ENCODE peak calls at places on chromosomes 5 and 9, in nine cellular contexts. C is neuronal stem cell, B is mammary epithelial cell, O is GM23338, T is HepG2, W is K562, Y is GM23248, L is IMR-90, P is Karpas-422. I is an unnamed sample.

GRCh38 chr9:128275198-128276007 is at the start of gene GOLGA2:
- DNase-seq in B (no peak), T (peak), Y (peak), O (peak), C (peak), W (peak), L (peak), P (peak), I (peak)

GRCh38 chr9:126532019-126532462 is 81.7 kb upstream of the LMX1B start:
- DNase-seq in P (no peak), B (no peak), L (no peak), O (no peak), C (no peak), W (no peak), T (no peak), Y (no peak), I (no peak)

GRCh38 chr9:79346350-79347020 is 225.3 kb upstream of the TLE4 start:
- DNase-seq in L (peak), T (no peak), W (no peak), O (no peak), P (no peak), C (no peak), B (no peak), Y (peak), I (no peak)

GRCh38 chr5:152560508-152561137 is 155.5 kb upstream of the NMUR2 start:
- DNase-seq in P (peak), Y (peak), O (peak), W (peak), L (peak), C (peak), T (peak), B (peak), I (peak)

GRCh38 chr5:67095346-67095871 is 101.2 kb downstream of the CD180 start:
- DNase-seq in W (no peak), Y (peak), B (peak), T (peak), L (peak), C (no peak), P (no peak), O (peak), I (peak)

GRCh38 chr5:122839731-122840130 is 5.7 kb upstream of the SNX24 start:
- DNase-seq in O (no peak), B (no peak), T (no peak), L (peak), C (no peak), Y (no peak), P (no peak), W (no peak), I (no peak)

GRCh38 chr5:148687427-148687826 is 33.1 kb upstream of the HTR4 start:
- DNase-seq in C (no peak), P (peak), T (peak), W (peak), Y (peak), L (peak), B (peak), O (peak), I (peak)

GRCh38 chr5:172051643-172052362 is 45.4 kb upstream of the FBXW11 start:
- DNase-seq in T (no peak), O (no peak), C (no peak), B (no peak), L (no peak), P (no peak), W (no peak), Y (peak), I (no peak)

GRCh38 chr9:95981741-95982390 is 106.4 kb downstream of the ERCC6L2 start:
- DNase-seq in P (no peak), C (peak), B (no peak), O (no peak), T (no peak), Y (no peak), W (no peak), L (no peak), I (no peak)

GRCh38 chr9:80561526-80561925 is 989.8 kb downstream of the TLE4 start:
- DNase-seq in C (no peak), L (no peak), W (no peak), T (no peak), P (no peak), Y (no peak), O (no peak), B (peak), I (no peak)

GRCh38 chr5:173866249-173867172 is 21.6 kb upstream of the CPEB4 start:
- DNase-seq in P (no peak), C (no peak), W (peak), B (no peak), O (peak), Y (no peak), T (no peak), L (no peak), I (no peak)

GRCh38 chr9:114033397-114034103 is 44.5 kb downstream of the AMBP start:
- DNase-seq in Y (no peak), B (no peak), L (no peak), P (peak), T (peak), O (peak), W (peak), C (peak), I (peak)

GRCh38 chr9:132210472-132211145 is 48.8 kb downstream of the NTNG2 start:
- DNase-seq in C (no peak), L (peak), O (no peak), T (no peak), B (peak), P (no peak), W (no peak), Y (peak), I (no peak)

GRCh38 chr5:149423287-149424268 is 44.5 kb upstream of the IL17B start:
- DNase-seq in C (no peak), T (peak), P (no peak), B (no peak), Y (no peak), W (no peak), L (peak), O (no peak), I (peak)

GRCh38 chr9:98867434-98868168 is 60.1 kb downstream of the GALNT12 start:
- DNase-seq in W (peak), Y (peak), L (peak), O (no peak), B (no peak), T (no peak), P (peak), C (no peak), I (peak)

GRCh38 chr5:14659821-14660607 is 4.5 kb upstream of the OTULIN start:
- DNase-seq in L (peak), P (no peak), O (no peak), T (no peak), Y (peak), W (no peak), C (no peak), B (peak), I (no peak)

GRCh38 chr9:136118061-136118366 is 661 bp downstream of the TMEM250 start:
- DNase-seq in C (no peak), L (no peak), T (no peak), O (peak), W (no peak), Y (no peak), B (no peak), P (no peak), I (no peak)

GRCh38 chr5:154198611-154199230 is 8.2 kb downstream of the GALNT10 start:
- DNase-seq in T (peak), W (no peak), O (peak), C (no peak), B (peak), P (no peak), L (peak), Y (peak), I (no peak)

GRCh38 chr9:70525553-70525952 is 111.1 kb upstream of the KLF9 start:
- DNase-seq in L (peak), Y (peak), C (no peak), B (peak), W (no peak), P (no peak), O (no peak), T (no peak), I (no peak)

GRCh38 chr9:17332129-17332528 is 197.3 kb downstream of the CNTLN start:
- DNase-seq in T (no peak), C (no peak), W (no peak), Y (no peak), P (no peak), B (no peak), O (no peak), L (no peak), I (no peak)

GRCh38 chr5:116621599-116621998 is 47.0 kb upstream of the SEMA6A start:
- DNase-seq in W (no peak), T (no peak), B (no peak), O (peak), L (no peak), Y (no peak), C (no peak), P (no peak), I (no peak)

GRCh38 chr9:86239053-86239770 is 20.2 kb downstream of the C9orf153 start:
- DNase-seq in L (no peak), W (no peak), P (no peak), T (no peak), C (no peak), Y (peak), B (no peak), O (no peak), I (no peak)

GRCh38 chr9:86246752-86247161 is 12.7 kb downstream of the C9orf153 start:
- DNase-seq in O (peak), B (no peak), L (no peak), Y (no peak), P (peak), W (no peak), T (peak), C (no peak), I (no peak)

GRCh38 chr9:86241216-86241615 is 18.2 kb downstream of the C9orf153 start:
- DNase-seq in Y (no peak), W (no peak), C (no peak), L (peak), B (peak), P (no peak), T (no peak), O (no peak), I (no peak)

GRCh38 chr9:86242012-86242411 is 17.4 kb downstream of the C9orf153 start:
- DNase-seq in P (no peak), L (no peak), C (no peak), O (peak), T (no peak), W (no peak), Y (no peak), B (no peak), I (peak)
- H2AFZ ChIP-seq in P (no peak), L (no peak), C (peak), O (peak), T (no peak), W (no peak), Y (no peak), B (no peak), I (peak)

DNA sequence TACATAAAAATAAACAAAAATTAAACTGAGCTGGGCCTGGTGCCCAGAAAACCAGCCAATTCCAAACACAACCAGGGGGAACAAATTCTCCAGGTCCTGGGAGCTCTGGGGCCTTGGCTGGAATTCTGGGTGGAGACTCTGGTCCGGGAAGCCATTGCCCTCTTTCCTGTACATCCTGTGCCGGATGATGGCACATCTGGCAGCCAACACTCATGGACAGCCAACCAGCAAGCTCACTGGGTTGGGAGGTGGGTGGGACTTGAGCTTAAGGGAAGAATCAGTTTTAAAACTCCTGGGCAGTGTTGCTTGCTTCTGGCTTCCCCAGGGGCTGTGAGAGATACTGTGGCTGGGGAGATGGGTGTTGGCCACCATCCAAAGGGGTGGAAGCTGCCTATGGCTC is 56.1 kb downstream of the PCDH1 start:
- DNase-seq in B (no peak), T (no peak), C (no peak), L (peak), P (no peak), W (no peak), O (peak), Y (peak), I (peak)
- H2AFZ ChIP-seq in B (no peak), T (no peak), C (no peak), L (peak), P (no peak), W (no peak), O (no peak), Y (peak), I (no peak)

DNA sequence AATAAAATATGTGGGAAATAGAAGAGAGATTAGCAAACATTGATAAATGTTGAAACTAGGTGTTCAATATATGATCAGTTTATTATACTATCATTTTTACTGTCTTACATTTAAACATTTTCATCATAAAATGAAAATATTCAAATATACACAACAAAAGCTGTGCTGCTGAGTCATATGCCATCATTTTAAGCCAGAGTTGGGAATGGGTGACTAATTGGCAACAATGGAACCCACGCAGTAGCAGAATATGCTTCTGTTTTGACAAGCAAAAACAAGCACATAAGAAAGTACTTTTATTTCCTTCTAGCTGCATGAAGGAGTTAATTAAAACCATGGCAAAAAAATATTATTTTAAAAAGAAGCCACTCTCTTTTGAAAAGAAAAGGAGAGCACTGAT is 340.0 kb upstream of the EDIL3 start:
- DNase-seq in L (peak), P (no peak), C (no peak), B (peak), T (no peak), O (no peak), W (no peak), Y (peak), I (no peak)
- H2AFZ ChIP-seq in L (no peak), P (no peak), C (no peak), B (no peak), T (no peak), O (no peak), W (no peak), Y (no peak), I (no peak)

GRCh38 chr5:4124201-4124852 is 528.7 kb downstream of the IRX1 start:
- DNase-seq in P (no peak), O (no peak), B (no peak), L (no peak), Y (no peak), C (no peak), T (no peak), W (no peak), I (no peak)
- H2AFZ ChIP-seq in P (no peak), O (peak), B (no peak), L (no peak), Y (no peak), C (no peak), T (no peak), W (no peak), I (no peak)